ENCODE peak calls at places on chromosomes 2 and 18, in ten cellular contexts. X, L, G, Z, V, I, T, W, F and K are unnamed samples.

GRCh38 chr2:201964631-201965206 is 68.9 kb upstream of the FZD7 start:
- DNase-seq in X (peak), L (no peak), G (no peak), Z (no peak), V (no peak), I (peak), T (no peak), W (no peak), F (no peak), K (no peak)

GRCh38 chr2:199228887-199229819 is 228.6 kb downstream of the SATB2 start:
- DNase-seq in X (peak), L (no peak), G (no peak), Z (no peak), V (no peak), I (no peak), T (no peak), W (peak), F (no peak), K (no peak)

GRCh38 chr2:235766206-235766794 is 272.5 kb downstream of the AGAP1 start:
- DNase-seq in X (peak), L (no peak), G (peak), Z (no peak), V (no peak), I (peak), T (peak), W (peak), F (no peak), K (peak)

GRCh38 chr18:23883277-23883790 is 131.2 kb upstream of the TTC39C start:
- DNase-seq in X (no peak), L (no peak), G (no peak), Z (peak), V (no peak), I (no peak), T (no peak), W (no peak), F (peak), K (no peak)

GRCh38 chr18:46407471-46408166 is 249.4 kb downstream of the LOXHD1 start:
- DNase-seq in X (no peak), L (no peak), G (peak), Z (peak), V (no peak), I (no peak), T (no peak), W (peak), F (no peak), K (no peak)

GRCh38 chr2:42758751-42759150 is 5.2 kb downstream of the OXER1 start:
- DNase-seq in X (no peak), L (no peak), G (no peak), Z (no peak), V (no peak), I (no peak), T (no peak), W (no peak), F (no peak), K (no peak)

GRCh38 chr2:157172239-157172638 is 85.3 kb upstream of the GALNT5 start:
- DNase-seq in X (no peak), L (no peak), G (no peak), Z (no peak), V (no peak), I (no peak), T (no peak), W (no peak), F (no peak), K (no peak)

GRCh38 chr2:96528680-96529375 is 7.7 kb upstream of the ARID5A start:
- DNase-seq in X (peak), L (no peak), G (no peak), Z (no peak), V (peak), I (no peak), T (no peak), W (no peak), F (no peak), K (no peak)

GRCh38 chr2:70086278-70086837 is 919 bp upstream of the PCBP1 start:
- DNase-seq in X (peak), L (peak), G (peak), Z (peak), V (peak), I (peak), T (peak), W (no peak), F (peak), K (peak)

GRCh38 chr18:60100805-60101204 is 201.0 kb downstream of the PMAIP1 start:
- DNase-seq in X (no peak), L (no peak), G (no peak), Z (no peak), V (no peak), I (no peak), T (no peak), W (no peak), F (no peak), K (no peak)

GRCh38 chr2:222450021-222450420 is 25.7 kb downstream of the SGPP2 start:
- DNase-seq in X (no peak), L (no peak), G (no peak), Z (no peak), V (no peak), I (no peak), T (no peak), W (no peak), F (no peak), K (no peak)

GRCh38 chr2:90069290-90069894 is 1377.9 kb downstream of the RPIA start:
- DNase-seq in X (peak), L (no peak), G (no peak), Z (peak), V (peak), I (no peak), T (no peak), W (no peak), F (no peak), K (peak)

GRCh38 chr2:18551169-18551568 is 9.3 kb downstream of the RDH14 start:
- DNase-seq in X (no peak), L (no peak), G (no peak), Z (no peak), V (no peak), I (no peak), T (no peak), W (no peak), F (no peak), K (no peak)

GRCh38 chr18:68699043-68699442 is 15.9 kb downstream of the TMX3 start:
- DNase-seq in X (peak), L (no peak), G (no peak), Z (no peak), V (no peak), I (no peak), T (no peak), W (peak), F (no peak), K (no peak)

GRCh38 chr2:3169106-3169870 is 208.3 kb downstream of the EIPR1 start:
- DNase-seq in X (peak), L (no peak), G (no peak), Z (peak), V (peak), I (no peak), T (no peak), W (no peak), F (peak), K (no peak)
- TF ChIP-seq CTCF in X (no peak), L (no peak), G (no peak), Z (no peak), V (no peak), I (no peak), T (no peak), W (no peak), F (no peak), K (no peak)

GRCh38 chr2:241609859-241610793 is 26.8 kb downstream of the THAP4 start:
- DNase-seq in X (peak), L (no peak), G (peak), Z (peak), V (peak), I (peak), T (peak), W (peak), F (peak), K (peak)
- TF ChIP-seq CTCF in X (peak), L (peak), G (peak), Z (peak), V (peak), I (peak), T (peak), W (peak), F (peak), K (peak)

GRCh38 chr2:74103763-74104162 is 43.9 kb downstream of the BOLA3 start:
- DNase-seq in X (no peak), L (no peak), G (no peak), Z (no peak), V (no peak), I (no peak), T (no peak), W (no peak), F (no peak), K (no peak)

GRCh38 chr2:74102516-74102915 is 45.2 kb downstream of the BOLA3 start:
- DNase-seq in X (no peak), L (no peak), G (no peak), Z (no peak), V (no peak), I (no peak), T (no peak), W (no peak), F (no peak), K (no peak)

GRCh38 chr2:74107071-74107470 is 40.6 kb downstream of the BOLA3 start:
- DNase-seq in X (no peak), L (no peak), G (no peak), Z (no peak), V (no peak), I (no peak), T (no peak), W (no peak), F (no peak), K (no peak)

GRCh38 chr2:74105413-74105812 is 42.3 kb downstream of the BOLA3 start:
- DNase-seq in X (no peak), L (no peak), G (no peak), Z (no peak), V (no peak), I (no peak), T (no peak), W (no peak), F (no peak), K (no peak)

GRCh38 chr2:74104839-74105238 is 42.9 kb downstream of the BOLA3 start:
- DNase-seq in X (peak), L (no peak), G (no peak), Z (no peak), V (no peak), I (no peak), T (no peak), W (no peak), F (no peak), K (no peak)
- TF ChIP-seq CTCF in X (peak), L (peak), G (peak), Z (no peak), V (peak), I (peak), T (peak), W (no peak), F (no peak), K (no peak)

GRCh38 chr18:7722955-7723354 is 155.8 kb downstream of the PTPRM start:
- DNase-seq in X (peak), L (no peak), G (no peak), Z (no peak), V (no peak), I (no peak), T (no peak), W (no peak), F (no peak), K (no peak)
- TF ChIP-seq CTCF in X (no peak), L (no peak), G (no peak), Z (no peak), V (no peak), I (no peak), T (no peak), W (no peak), F (no peak), K (no peak)

DNA sequence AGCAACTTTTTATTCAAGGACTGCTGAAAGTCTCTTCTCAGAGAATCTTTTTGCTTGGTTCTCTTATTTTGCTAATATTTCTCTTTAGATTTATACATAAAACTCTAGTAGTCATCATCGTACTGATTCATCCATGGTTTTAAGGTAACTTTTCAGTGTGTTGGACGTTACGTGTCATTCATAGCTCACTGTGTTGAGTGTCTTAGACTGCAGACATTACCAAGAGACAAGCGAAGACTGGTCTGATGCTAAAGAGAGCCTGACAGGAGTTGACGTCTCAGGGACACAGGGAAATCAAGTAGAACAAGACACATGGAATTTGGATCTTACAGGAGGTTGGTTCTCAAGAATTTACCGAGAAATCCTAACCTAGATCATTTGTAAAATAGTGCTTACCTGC is 25.5 kb downstream of the RBM44 start:
- DNase-seq in X (no peak), L (no peak), G (no peak), Z (no peak), V (no peak), I (no peak), T (no peak), W (no peak), F (no peak), K (no peak)
- TF ChIP-seq CTCF in X (no peak), L (no peak), G (no peak), Z (no peak), V (no peak), I (no peak), T (no peak), W (no peak), F (no peak), K (no peak)

GRCh38 chr2:112582314-112582746 is 2.1 kb upstream of the CHCHD5 start:
- DNase-seq in X (peak), L (no peak), G (peak), Z (no peak), V (no peak), I (peak), T (no peak), W (peak), F (no peak), K (no peak)
- TF ChIP-seq CTCF in X (peak), L (peak), G (peak), Z (peak), V (peak), I (peak), T (peak), W (peak), F (peak), K (peak)

GRCh38 chr2:173400760-173401159 is 46.1 kb downstream of the CDCA7 start:
- DNase-seq in X (no peak), L (no peak), G (no peak), Z (no peak), V (no peak), I (no peak), T (no peak), W (no peak), F (no peak), K (no peak)

GRCh38 chr2:173399229-173399628 is 44.6 kb downstream of the CDCA7 start:
- DNase-seq in X (no peak), L (no peak), G (no peak), Z (no peak), V (no peak), I (no peak), T (no peak), W (no peak), F (no peak), K (no peak)

GRCh38 chr2:173395567-173396351 is 41.1 kb downstream of the CDCA7 start:
- DNase-seq in X (no peak), L (no peak), G (no peak), Z (no peak), V (no peak), I (no peak), T (no peak), W (no peak), F (no peak), K (no peak)

GRCh38 chr2:173394575-173394974 is 39.9 kb downstream of the CDCA7 start:
- DNase-seq in X (no peak), L (no peak), G (no peak), Z (no peak), V (no peak), I (no peak), T (no peak), W (no peak), F (no peak), K (no peak)

DNA sequence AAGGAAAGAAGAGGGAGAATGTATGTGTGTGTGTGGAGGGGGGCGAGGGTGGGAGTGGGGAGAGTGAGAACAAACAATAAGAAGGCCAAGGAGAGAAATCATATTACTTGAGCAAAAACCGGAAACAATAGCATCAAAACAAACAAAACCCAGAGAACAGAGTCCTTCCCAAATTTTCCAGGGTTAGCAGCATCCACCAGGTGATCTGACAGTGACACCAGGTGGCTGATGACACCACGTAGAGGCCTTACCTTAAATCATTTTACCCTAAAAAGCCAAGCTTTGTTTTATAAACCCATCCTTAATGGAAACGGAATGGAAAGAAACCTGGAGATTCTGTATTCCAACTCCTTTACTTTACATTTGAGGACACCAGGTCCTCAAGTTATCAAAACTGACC is 42.9 kb downstream of the CDCA7 start:
- DNase-seq in X (no peak), L (no peak), G (no peak), Z (no peak), V (no peak), I (no peak), T (no peak), W (no peak), F (no peak), K (no peak)
- TF ChIP-seq CTCF in X (no peak), L (no peak), G (no peak), Z (no peak), V (no peak), I (no peak), T (no peak), W (no peak), F (no peak), K (peak)

DNA sequence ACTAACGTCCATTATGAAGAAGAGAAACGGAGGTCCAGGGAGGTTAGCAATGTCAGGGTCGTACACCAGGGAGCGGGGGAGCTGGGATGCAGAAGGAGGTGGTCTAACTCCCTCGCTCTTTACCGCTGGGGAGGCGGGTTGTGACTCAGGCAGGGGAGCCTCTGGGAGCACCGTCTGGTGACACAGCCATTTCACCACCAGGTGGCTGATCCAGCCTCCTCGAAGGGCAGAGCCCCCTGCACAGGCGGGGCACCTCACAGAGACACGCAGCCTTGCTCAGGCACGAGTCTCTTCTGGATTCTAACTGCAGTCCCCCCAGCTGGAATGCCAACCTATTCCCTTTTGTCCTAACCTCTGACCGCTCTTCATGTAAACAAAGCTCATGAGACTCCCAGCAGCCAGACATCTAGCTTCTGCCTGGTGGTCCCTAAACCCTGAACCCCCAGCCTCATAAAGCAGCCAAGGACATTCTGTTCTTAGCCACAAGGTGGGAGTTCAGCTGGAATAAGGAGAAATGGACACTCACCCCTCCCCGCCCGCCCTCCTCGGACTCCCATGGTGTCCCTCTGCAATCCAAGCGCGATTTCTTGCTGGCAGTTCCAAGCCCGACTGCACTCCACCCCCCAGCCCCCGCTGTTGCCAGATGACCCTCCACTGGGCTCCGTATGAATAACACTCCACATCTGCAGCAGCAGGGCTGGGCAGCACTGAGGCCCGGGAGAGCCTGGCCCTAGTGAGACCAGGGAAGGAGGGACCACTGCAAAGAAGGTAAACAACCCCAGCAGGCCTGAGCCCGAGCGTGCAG is 84.4 kb downstream of the TNS1 start:
- DNase-seq in X (no peak), L (no peak), G (peak), Z (peak), V (no peak), I (no peak), T (no peak), W (no peak), F (no peak), K (no peak)
- TF ChIP-seq CTCF in X (peak), L (peak), G (peak), Z (peak), V (peak), I (no peak), T (no peak), W (peak), F (no peak), K (no peak)

DNA sequence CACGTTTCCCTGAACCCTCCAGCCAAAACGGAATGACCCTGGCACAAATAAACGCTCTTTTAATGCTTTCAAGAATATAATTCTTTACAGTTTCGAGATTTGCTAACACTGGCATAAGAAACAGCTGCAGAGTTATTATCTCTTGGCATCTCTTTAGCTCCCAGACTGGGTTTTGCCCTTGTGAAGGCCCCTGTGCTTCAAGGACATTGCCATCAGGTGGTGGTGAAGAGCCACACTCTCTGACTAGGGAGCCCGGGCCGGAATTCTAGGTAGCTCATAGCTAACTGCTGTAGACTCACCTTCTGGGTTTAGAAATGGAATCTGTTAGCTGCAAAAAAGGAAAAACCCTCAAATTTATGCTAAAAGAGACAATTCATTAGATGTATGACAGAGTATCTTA is 13.3 kb upstream of the GALNT14 start:
- DNase-seq in X (no peak), L (no peak), G (no peak), Z (no peak), V (no peak), I (no peak), T (no peak), W (no peak), F (no peak), K (no peak)
- TF ChIP-seq CTCF in X (no peak), L (no peak), G (no peak), Z (no peak), V (no peak), I (no peak), T (no peak), W (peak), F (no peak), K (no peak)

GRCh38 chr2:35099345-35099744 is 1256.2 kb upstream of the CRIM1 start:
- DNase-seq in X (no peak), L (no peak), G (no peak), Z (no peak), V (no peak), I (no peak), T (no peak), W (no peak), F (no peak), K (no peak)
- TF ChIP-seq CTCF in X (no peak), L (peak), G (no peak), Z (no peak), V (no peak), I (no peak), T (no peak), W (no peak), F (no peak), K (no peak)